ENCODE peak calls at places on chromosomes 11 and 22, in nine cellular contexts. Q, D, A, F, R, U, W, H and Z are unnamed samples.

GRCh38 chr11:71355266-71355665 is 92.9 kb downstream of the DHCR7 start:
- DNase-seq in Q (no peak), D (no peak), A (no peak), F (no peak), R (no peak), U (no peak), W (no peak), H (no peak), Z (no peak)

GRCh38 chr11:46183819-46184218 is 62.6 kb upstream of the PHF21A start:
- DNase-seq in Q (no peak), D (no peak), A (no peak), F (no peak), R (no peak), U (no peak), W (no peak), H (no peak), Z (no peak)

GRCh38 chr11:130554241-130555055 is 106.0 kb downstream of the ADAMTS15 start:
- DNase-seq in Q (no peak), D (no peak), A (no peak), F (no peak), R (no peak), U (no peak), W (no peak), H (no peak), Z (no peak)

GRCh38 chr11:35247428-35247827 is 108.5 kb downstream of the CD44 start:
- DNase-seq in Q (no peak), D (no peak), A (peak), F (no peak), R (no peak), U (no peak), W (no peak), H (no peak), Z (no peak)

GRCh38 chr22:42801537-42802165 is 55.4 kb downstream of the ARFGAP3 start:
- DNase-seq in Q (no peak), D (no peak), A (no peak), F (no peak), R (no peak), U (peak), W (peak), H (no peak), Z (no peak)

GRCh38 chr22:23499845-23500500 is 80.1 kb downstream of the IGLL1 start:
- DNase-seq in Q (no peak), D (no peak), A (no peak), F (no peak), R (no peak), U (no peak), W (no peak), H (no peak), Z (no peak)

GRCh38 chr22:43825651-43826050 is 13.5 kb upstream of the EFCAB6 start:
- DNase-seq in Q (no peak), D (no peak), A (no peak), F (no peak), R (no peak), U (no peak), W (no peak), H (no peak), Z (no peak)

GRCh38 chr11:116835042-116835772 is 2.2 kb downstream of the APOA1 start:
- DNase-seq in Q (no peak), D (no peak), A (no peak), F (no peak), R (peak), U (no peak), W (no peak), H (no peak), Z (no peak)

GRCh38 chr11:9003573-9004309 is at the start of gene NRIP3:
- DNase-seq in Q (peak), D (peak), A (peak), F (peak), R (peak), U (peak), W (peak), H (no peak), Z (peak)

GRCh38 chr11:19187880-19188279 is 13.9 kb downstream of the CSRP3 start:
- DNase-seq in Q (no peak), D (no peak), A (no peak), F (no peak), R (no peak), U (no peak), W (no peak), H (peak), Z (no peak)

GRCh38 chr11:44760917-44761545 is 34.3 kb downstream of the TSPAN18 start:
- DNase-seq in Q (peak), D (no peak), A (peak), F (peak), R (no peak), U (no peak), W (peak), H (no peak), Z (peak)

GRCh38 chr11:57637626-57638004 is 12.1 kb downstream of the YPEL4 start:
- DNase-seq in Q (no peak), D (no peak), A (no peak), F (no peak), R (no peak), U (no peak), W (no peak), H (no peak), Z (no peak)

GRCh38 chr11:116871248-116871647 is 33.8 kb upstream of the APOA1 start:
- DNase-seq in Q (no peak), D (no peak), A (no peak), F (no peak), R (no peak), U (no peak), W (no peak), H (no peak), Z (no peak)

GRCh38 chr22:24329453-24329852 is 58.8 kb downstream of the SPECC1L start:
- DNase-seq in Q (no peak), D (no peak), A (no peak), F (no peak), R (no peak), U (no peak), W (no peak), H (no peak), Z (no peak)

GRCh38 chr22:40436460-40437431 is 66.4 kb downstream of the SGSM3 start:
- DNase-seq in Q (peak), D (no peak), A (peak), F (no peak), R (peak), U (peak), W (peak), H (peak), Z (no peak)

GRCh38 chr11:70687716-70688115 is 289.4 kb downstream of the CTTN start:
- DNase-seq in Q (no peak), D (no peak), A (no peak), F (no peak), R (no peak), U (no peak), W (no peak), H (no peak), Z (no peak)

GRCh38 chr11:68042219-68043028 is 3.6 kb downstream of the TCIRG1 start:
- DNase-seq in Q (no peak), D (no peak), A (no peak), F (no peak), R (no peak), U (no peak), W (peak), H (no peak), Z (peak)

GRCh38 chr22:49198705-49199084 is 629.0 kb downstream of the BRD1 start:
- DNase-seq in Q (no peak), D (no peak), A (peak), F (no peak), R (no peak), U (no peak), W (no peak), H (no peak), Z (peak)

GRCh38 chr22:22546490-22546889 is 12.6 kb downstream of the PRAME start:
- DNase-seq in Q (no peak), D (no peak), A (no peak), F (no peak), R (peak), U (no peak), W (no peak), H (no peak), Z (no peak)

GRCh38 chr11:20669833-20670684 is 673 bp downstream of the NELL1 start:
- DNase-seq in Q (no peak), D (no peak), A (no peak), F (peak), R (no peak), U (no peak), W (no peak), H (no peak), Z (no peak)

GRCh38 chr22:20060700-20061480 is 19.2 kb upstream of the DGCR8 start:
- DNase-seq in Q (no peak), D (peak), A (no peak), F (peak), R (no peak), U (no peak), W (no peak), H (no peak), Z (no peak)

GRCh38 chr11:72220696-72221363 is 3.7 kb upstream of the INPPL1 start:
- DNase-seq in Q (no peak), D (no peak), A (no peak), F (no peak), R (no peak), U (peak), W (peak), H (no peak), Z (peak)

GRCh38 chr11:77124488-77124887 is 3.6 kb upstream of the MYO7A start:
- DNase-seq in Q (no peak), D (no peak), A (no peak), F (no peak), R (no peak), U (no peak), W (no peak), H (no peak), Z (no peak)

GRCh38 chr11:31956310-31956709 is 134.6 kb upstream of the RCN1 start:
- DNase-seq in Q (no peak), D (no peak), A (no peak), F (no peak), R (no peak), U (no peak), W (no peak), H (no peak), Z (no peak)

GRCh38 chr11:32094931-32095330 is 4.1 kb downstream of the RCN1 start:
- DNase-seq in Q (no peak), D (no peak), A (peak), F (no peak), R (no peak), U (no peak), W (no peak), H (no peak), Z (no peak)

GRCh38 chr11:33387996-33388395 is 130.8 kb downstream of the HIPK3 start:
- DNase-seq in Q (no peak), D (no peak), A (no peak), F (no peak), R (no peak), U (no peak), W (no peak), H (no peak), Z (no peak)

GRCh38 chr22:20777420-20778177 is 3.7 kb downstream of the SERPIND1 start:
- DNase-seq in Q (peak), D (no peak), A (no peak), F (no peak), R (peak), U (no peak), W (peak), H (peak), Z (no peak)

GRCh38 chr11:27020736-27021135 is 19.9 kb upstream of the BBOX1 start:
- DNase-seq in Q (no peak), D (no peak), A (no peak), F (no peak), R (no peak), U (no peak), W (no peak), H (no peak), Z (no peak)

GRCh38 chr11:69487849-69488542 is 6.5 kb downstream of the LINC01488 start:
- DNase-seq in Q (no peak), D (no peak), A (no peak), F (no peak), R (no peak), U (no peak), W (no peak), H (no peak), Z (no peak)

GRCh38 chr11:103055174-103055890 is 36.6 kb downstream of the DCUN1D5 start:
- DNase-seq in Q (peak), D (no peak), A (no peak), F (no peak), R (peak), U (no peak), W (no peak), H (peak), Z (no peak)

DNA sequence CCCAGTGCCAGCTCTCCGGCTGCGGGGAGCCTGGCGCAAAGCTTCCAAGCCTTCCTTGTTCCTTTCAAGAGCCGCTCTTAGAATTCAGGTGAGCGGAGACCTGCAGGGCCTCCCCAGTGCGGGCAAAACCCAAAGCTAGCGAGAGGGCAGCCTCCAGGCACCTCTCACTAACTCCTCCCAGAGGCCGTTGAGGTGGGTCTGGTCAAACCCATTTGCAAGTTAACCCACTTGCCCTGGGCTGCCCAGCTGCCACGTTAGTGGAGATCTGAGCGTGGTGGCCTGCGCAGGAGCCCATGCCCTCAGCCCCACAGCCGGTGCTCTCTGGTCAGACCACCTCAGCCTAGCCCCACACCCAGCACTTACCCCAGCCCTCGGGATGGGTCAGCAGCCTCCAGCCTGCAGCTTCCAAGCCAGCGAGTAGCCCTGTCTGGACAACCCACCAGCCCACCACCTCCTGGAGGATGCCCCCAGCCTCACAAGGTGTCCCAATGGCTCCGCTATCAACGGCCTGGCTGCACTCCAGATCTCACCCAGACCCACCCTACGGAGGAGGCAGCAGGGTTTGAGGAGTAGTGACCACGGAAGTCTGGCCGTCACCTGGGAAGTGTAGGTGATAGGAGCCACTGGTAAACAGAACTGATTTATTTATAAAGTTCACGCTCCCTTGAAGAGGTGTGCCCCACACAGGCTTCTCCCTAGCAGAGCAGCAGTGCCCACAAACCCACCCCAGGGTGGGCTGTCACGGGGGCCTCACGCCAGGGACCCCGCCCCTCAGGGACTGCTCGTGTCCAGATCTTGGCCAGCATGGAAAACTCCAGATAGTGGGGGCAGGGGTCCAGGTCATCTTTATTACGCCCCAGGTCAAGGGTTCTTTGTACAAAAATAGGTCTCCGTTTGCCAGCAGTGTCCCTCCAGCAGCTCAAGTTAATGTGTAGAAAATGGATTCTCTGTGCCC is 2.2 kb downstream of the ASCL2 start:
- DNase-seq in Q (no peak), D (peak), A (no peak), F (no peak), R (no peak), U (peak), W (no peak), H (no peak), Z (peak)
- H3K4me3 ChIP-seq in Q (peak), D (peak), A (no peak), F (peak), R (peak), U (no peak), W (no peak), H (peak), Z (no peak)

GRCh38 chr11:2746401-2747230 is 46.8 kb upstream of the KCNQ1OT1 start:
- DNase-seq in Q (no peak), D (no peak), A (peak), F (no peak), R (no peak), U (no peak), W (no peak), H (no peak), Z (no peak)

GRCh38 chr11:2748061-2748813 is 48.4 kb upstream of the KCNQ1OT1 start:
- DNase-seq in Q (no peak), D (no peak), A (peak), F (no peak), R (no peak), U (no peak), W (no peak), H (no peak), Z (peak)

GRCh38 chr11:2745511-2745910 is 45.7 kb upstream of the KCNQ1OT1 start:
- DNase-seq in Q (no peak), D (no peak), A (no peak), F (no peak), R (no peak), U (no peak), W (no peak), H (no peak), Z (no peak)

GRCh38 chr11:2748814-2749554 is 49.2 kb upstream of the KCNQ1OT1 start:
- DNase-seq in Q (no peak), D (peak), A (peak), F (no peak), R (no peak), U (no peak), W (no peak), H (no peak), Z (peak)

DNA sequence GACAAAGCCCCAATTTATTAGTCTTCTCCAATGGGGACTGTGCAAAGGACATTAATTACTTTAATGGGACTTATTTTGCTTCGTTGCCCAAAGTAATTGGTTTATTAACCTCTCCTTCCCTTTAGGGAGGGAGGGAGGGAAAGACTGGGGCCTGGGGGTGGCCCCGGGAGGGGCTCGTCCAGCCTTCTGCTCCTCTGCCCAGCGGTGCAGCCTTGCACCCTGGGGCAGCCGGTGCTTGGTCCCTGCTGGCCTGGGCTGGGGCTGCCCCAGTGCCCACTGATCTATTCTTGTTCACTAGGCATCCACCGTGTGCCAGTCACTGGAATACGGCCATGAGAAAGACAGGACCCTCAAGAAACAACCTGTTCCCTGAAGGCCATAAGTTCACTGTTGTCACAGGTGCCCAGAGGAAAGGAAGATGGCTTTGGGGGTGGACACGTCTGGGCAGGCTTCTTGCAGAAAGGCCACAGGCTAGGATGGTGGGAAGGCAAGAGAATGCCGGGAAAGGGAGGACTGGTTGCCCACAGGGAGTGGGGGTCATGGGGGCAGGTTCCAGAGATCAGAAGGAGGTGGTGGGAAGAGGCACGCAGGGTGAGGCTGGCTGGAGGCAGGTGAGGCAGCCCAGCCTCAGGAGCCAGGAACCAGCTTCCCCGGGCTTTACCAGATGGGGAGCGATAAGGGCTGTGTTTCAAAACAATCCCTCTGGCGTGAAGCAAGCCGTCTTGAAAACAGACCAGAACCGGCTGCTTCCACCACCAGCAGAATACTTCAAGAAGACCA is 47.6 kb upstream of the KCNQ1OT1 start:
- DNase-seq in Q (no peak), D (no peak), A (no peak), F (no peak), R (no peak), U (no peak), W (no peak), H (no peak), Z (no peak)
- TF ChIP-seq POLR2A in Q (no peak), D (no peak), A (no peak), F (no peak), R (no peak), U (no peak), W (no peak), H (no peak), Z (no peak)

DNA sequence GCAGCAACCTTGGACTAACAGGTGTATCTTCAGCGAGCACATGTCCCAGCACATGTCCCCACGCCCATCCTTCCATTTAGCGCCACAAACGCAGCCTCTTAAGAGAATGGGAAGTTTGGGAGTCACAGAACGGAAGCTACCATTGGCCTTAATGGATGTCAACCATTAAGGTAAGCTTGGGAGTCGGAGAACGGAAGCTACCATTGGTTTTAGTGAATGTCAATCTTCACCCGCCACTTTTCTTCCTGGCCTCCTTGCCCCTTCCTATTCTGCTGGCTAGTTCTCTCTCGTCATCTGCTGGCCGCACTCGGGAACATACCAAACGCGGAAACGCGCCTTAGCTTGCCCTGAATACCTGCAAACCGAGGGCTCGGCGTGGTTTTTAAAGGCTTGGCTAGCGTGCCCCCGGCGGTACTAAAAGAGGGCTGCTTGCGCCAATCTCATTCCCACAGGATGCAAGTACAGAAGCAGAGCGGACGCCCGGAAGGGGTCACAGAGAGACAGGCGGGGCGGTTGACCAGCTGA is 24.3 kb downstream of the GLYATL1 start:
- DNase-seq in Q (peak), D (no peak), A (no peak), F (peak), R (peak), U (peak), W (no peak), H (no peak), Z (no peak)
- TF ChIP-seq CTCF in Q (no peak), D (no peak), A (no peak), F (peak), R (no peak), U (no peak), W (no peak), H (no peak), Z (no peak)

GRCh38 chr22:17243524-17243923 is 24.3 kb upstream of the ADA2 start:
- DNase-seq in Q (peak), D (no peak), A (no peak), F (no peak), R (peak), U (no peak), W (peak), H (no peak), Z (no peak)
- H3K4me3 ChIP-seq in Q (no peak), D (no peak), A (no peak), F (no peak), R (no peak), U (no peak), W (no peak), H (no peak), Z (no peak)

DNA sequence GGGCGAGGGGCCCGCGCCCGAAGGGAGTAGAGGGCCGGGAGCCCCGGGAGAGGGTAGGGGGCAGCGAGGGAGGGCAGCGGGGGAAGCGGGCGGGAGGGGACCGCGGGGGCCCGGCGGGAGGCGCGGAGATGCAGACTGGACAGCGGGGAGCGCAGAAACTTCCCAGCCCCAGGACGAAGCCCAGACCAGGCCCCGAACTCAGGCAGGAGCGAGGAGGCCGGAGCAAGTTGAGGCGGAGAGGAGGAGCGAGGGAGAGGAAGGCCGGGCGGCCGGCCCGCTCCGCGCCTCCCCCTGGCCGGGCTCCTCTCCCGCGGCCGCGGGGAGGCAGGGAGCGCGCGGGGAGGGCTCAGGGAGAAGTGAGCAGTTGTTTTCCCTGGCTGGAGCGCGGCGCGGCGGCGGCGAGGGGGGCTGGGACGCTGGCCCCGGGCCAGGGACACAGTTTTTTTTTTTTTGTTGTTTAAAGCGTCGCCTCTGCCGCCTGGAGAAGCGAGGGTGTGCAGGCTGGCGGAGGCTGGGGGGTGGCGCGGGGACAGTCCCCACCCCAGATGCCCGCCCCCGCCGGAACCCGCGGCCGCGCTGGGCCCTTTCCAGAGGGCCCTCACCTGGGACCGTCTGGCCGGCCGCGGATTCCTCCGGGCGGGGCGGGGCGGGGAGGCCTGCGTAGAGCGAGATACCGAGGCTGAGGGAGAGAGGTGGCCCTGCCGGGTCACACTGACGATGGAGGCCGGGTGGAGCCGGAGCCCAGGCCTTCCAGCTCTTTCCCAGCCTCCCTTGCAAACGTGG is at the start of gene LTBP3:
- DNase-seq in Q (peak), D (peak), A (peak), F (peak), R (peak), U (peak), W (peak), H (peak), Z (peak)
- TF ChIP-seq POLR2A in Q (peak), D (no peak), A (peak), F (no peak), R (no peak), U (no peak), W (peak), H (no peak), Z (peak)